ENCODE peak calls at places on chromosome 22, in five cellular contexts. Q is hepatocyte, N is cardiac muscle cell, U is fibroblast of mammary gland, I is astrocyte. P is an unnamed sample.

GRCh38 chr22:49534386-49534785 is 293.3 kb downstream of the BRD1 start:
- DNase-seq in Q (no peak), I (no peak), N (no peak), U (no peak), P (no peak)

GRCh38 chr22:47148956-47149748 is 386.7 kb downstream of the TBC1D22A start:
- DNase-seq in U (no peak), I (no peak), Q (no peak), N (no peak), P (no peak)

GRCh38 chr22:21064917-21065864 is 19.4 kb downstream of the LRRC74B start:
- DNase-seq in Q (no peak), U (no peak), I (no peak), N (no peak), P (no peak)

GRCh38 chr22:38065539-38065938 is 8.3 kb downstream of the PICK1 start:
- DNase-seq in N (no peak), I (no peak), Q (no peak), U (no peak), P (no peak)

GRCh38 chr22:40211481-40212052 is 33.8 kb downstream of the TNRC6B start:
- DNase-seq in I (no peak), U (no peak), Q (no peak), N (no peak), P (no peak)

GRCh38 chr22:50260434-50260800 is 1.1 kb downstream of the MAPK12 start:
- DNase-seq in N (no peak), U (peak), I (no peak), Q (no peak), P (no peak)

GRCh38 chr22:37242395-37242918 is 1.6 kb downstream of the RAC2 start:
- DNase-seq in Q (peak), U (no peak), N (no peak), I (no peak), P (no peak)

GRCh38 chr22:50720301-50720845 is 17.6 kb upstream of the ACR start:
- DNase-seq in Q (peak), U (peak), N (peak), I (no peak), P (no peak)

GRCh38 chr22:30238661-30239420 is 7.7 kb downstream of the LIF start:
- DNase-seq in U (peak), Q (peak), N (no peak), I (peak), P (peak)

GRCh38 chr22:19943665-19944026 is 2.0 kb upstream of the TXNRD2 start:
- DNase-seq in Q (no peak), U (peak), N (no peak), I (peak), P (peak)

GRCh38 chr22:19216579-19216978 is 38.0 kb upstream of the SLC25A1 start:
- DNase-seq in I (no peak), U (no peak), N (no peak), Q (no peak), P (no peak)

GRCh38 chr22:23058063-23058462 is 12.3 kb upstream of the GNAZ start:
- DNase-seq in N (no peak), I (no peak), Q (peak), U (no peak), P (no peak)

GRCh38 chr22:48490513-48491411 is 1336.9 kb downstream of the BRD1 start:
- DNase-seq in U (no peak), N (no peak), Q (peak), I (no peak), P (no peak)

GRCh38 chr22:21834869-21835268 is 32.6 kb downstream of the MAPK1 start:
- DNase-seq in Q (no peak), N (no peak), U (no peak), I (no peak), P (no peak)

GRCh38 chr22:28448625-28449024 is 231.0 kb downstream of the TTC28 start:
- DNase-seq in I (no peak), Q (no peak), U (no peak), N (no peak), P (no peak)

GRCh38 chr22:41364233-41364632 is 17.5 kb upstream of the TEF start:
- DNase-seq in Q (no peak), I (no peak), U (no peak), N (no peak), P (no peak)

GRCh38 chr22:19820880-19821522 is 33.7 kb downstream of the GNB1L start:
- DNase-seq in Q (peak), N (no peak), U (no peak), I (no peak), P (no peak)

GRCh38 chr22:50186789-50187523 is 1.2 kb downstream of the TRABD start:
- DNase-seq in U (peak), N (peak), I (no peak), Q (peak), P (no peak)

GRCh38 chr22:38284042-38284402 is 11.2 kb upstream of the TMEM184B start:
- DNase-seq in I (peak), U (peak), Q (peak), N (no peak), P (peak)

GRCh38 chr22:44557064-44557748 is 59.2 kb upstream of the RTL6 start:
- DNase-seq in Q (no peak), N (no peak), I (no peak), U (no peak), P (no peak)

GRCh38 chr22:36384766-36385400 is 2.9 kb downstream of the MYH9 start:
- DNase-seq in U (no peak), Q (no peak), I (no peak), N (no peak), P (no peak)

GRCh38 chr22:37401401-37401859 is 25.8 kb downstream of the ELFN2 start:
- DNase-seq in N (no peak), U (peak), Q (peak), I (peak), P (peak)

GRCh38 chr22:41028841-41029240 is 63.6 kb upstream of the EP300 start:
- DNase-seq in I (peak), Q (peak), U (peak), N (no peak), P (peak)

GRCh38 chr22:49865156-49865555 is 11.5 kb downstream of the ZBED4 start:
- DNase-seq in Q (no peak), I (no peak), U (no peak), N (no peak), P (no peak)

GRCh38 chr22:22548349-22548716 is 10.7 kb downstream of the PRAME start:
- DNase-seq in I (no peak), Q (no peak), U (no peak), N (no peak), P (no peak)

GRCh38 chr22:16803255-16803917 is 21.8 kb downstream of the XKR3 start:
- DNase-seq in Q (no peak), I (no peak), N (no peak), U (no peak), P (no peak)
- H3K4me3 ChIP-seq in Q (no peak), I (no peak), N (no peak), U (no peak), P (no peak)

GRCh38 chr22:46010177-46010867 is 33.4 kb upstream of the WNT7B start:
- DNase-seq in I (peak), U (peak), N (no peak), Q (no peak), P (no peak)
- H3K4me3 ChIP-seq in I (no peak), U (no peak), N (no peak), Q (no peak), P (no peak)

GRCh38 chr22:25896098-25896497 is 154.1 kb downstream of the MYO18B start:
- DNase-seq in I (no peak), N (no peak), U (no peak), Q (peak), P (no peak)
- H3K4me3 ChIP-seq in I (no peak), N (no peak), U (no peak), Q (no peak), P (no peak)

DNA sequence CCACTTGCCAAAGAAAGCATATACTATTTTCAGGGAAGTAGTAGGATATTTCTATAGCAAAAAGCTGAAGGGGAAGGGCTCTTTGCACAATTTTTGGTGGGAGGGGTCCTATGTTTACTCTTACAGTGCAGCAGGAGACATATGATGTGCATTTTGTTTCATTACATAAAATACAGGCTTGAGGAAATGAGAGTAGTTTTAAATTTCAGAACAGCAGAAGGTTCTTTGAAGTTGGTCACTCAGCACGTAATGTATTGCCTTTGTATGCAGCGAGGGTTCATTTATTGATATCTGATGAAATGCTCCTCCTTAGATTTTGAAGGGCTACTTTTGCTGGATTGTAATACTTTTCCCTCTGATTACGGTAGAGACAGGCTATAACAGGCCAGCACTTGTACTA is 3.1 kb upstream of the PIK3IP1 start:
- DNase-seq in Q (no peak), I (no peak), N (no peak), U (no peak), P (no peak)
- H3K4me3 ChIP-seq in Q (no peak), I (no peak), N (no peak), U (no peak), P (no peak)